ENCODE peak calls at places on chromosomes 4 and X, in nine cellular contexts. G is amniotic epithelial cell; C is hippocampal formation; R is CD8-positive, alpha-beta memory T cell; S is astrocyte of the spinal cord; A is GM12891; B is NCI-H1417; U is AG08396; K is activated CD4-positive, alpha-beta T cell treated with anti-CD3 and anti-CD28 coated beads, Interleukin-2, amount 50 U/mL, for 1 hour. V is an unnamed sample.
A peak's percentile ranks its signal among the peaks of the same experiment; 100 is the strongest.

GRCh38 chrX:149830192-149830873 is 48.6 kb downstream of the MAGEA9 start:
- DNase-seq in G (peak; percentile 10), C (peak; percentile 1), R (peak; percentile 23), S (peak; percentile 55), A (no peak), B (no peak), U (peak; percentile 13), K (peak; percentile 6), V (peak; percentile 0)

GRCh38 chr4:138925495-138925894 is 90.1 kb upstream of the NOCT start:
- DNase-seq in G (no peak), C (no peak), R (no peak), S (no peak), A (no peak), B (no peak), U (peak; percentile 17), K (no peak), V (no peak)

GRCh38 chrX:72305286-72306084 is at the start of gene CITED1:
- DNase-seq in G (no peak), C (peak; percentile 4), R (no peak), S (no peak), A (no peak), B (no peak), U (no peak), K (no peak), V (peak; percentile 13)

GRCh38 chrX:65781845-65782244 is 114.4 kb downstream of the MSN start:
- DNase-seq in G (no peak), C (no peak), R (no peak), S (no peak), A (no peak), B (no peak), U (no peak), K (no peak), V (no peak)

GRCh38 chrX:11702420-11702819 is 36.7 kb upstream of the ARHGAP6 start:
- DNase-seq in G (no peak), C (no peak), R (no peak), S (no peak), A (no peak), B (no peak), U (no peak), K (no peak), V (no peak)

GRCh38 chrX:30674799-30675198 is 21.6 kb downstream of the GK start:
- DNase-seq in G (no peak), C (no peak), R (no peak), S (no peak), A (no peak), B (no peak), U (no peak), K (no peak), V (no peak)

GRCh38 chr4:147019061-147019460 is 73.4 kb upstream of the TTC29 start:
- DNase-seq in G (peak; percentile 67), C (peak; percentile 49), R (peak; percentile 31), S (peak; percentile 60), A (no peak), B (peak; percentile 56), U (peak; percentile 65), K (peak; percentile 44), V (peak; percentile 29)

GRCh38 chr4:75715105-75715799 is 9.1 kb upstream of the USO1 start:
- DNase-seq in G (peak; percentile 47), C (no peak), R (no peak), S (peak; percentile 43), A (no peak), B (no peak), U (peak; percentile 28), K (no peak), V (no peak)

GRCh38 chrX:42748067-42748850 is 29.7 kb downstream of the PPP1R2C start:
- DNase-seq in G (peak; percentile 47), C (no peak), R (no peak), S (peak; percentile 38), A (no peak), B (no peak), U (peak; percentile 20), K (no peak), V (no peak)

GRCh38 chrX:46686003-46686645 is 72.8 kb downstream of the SLC9A7 start:
- DNase-seq in G (peak; percentile 22), C (peak; percentile 0), R (peak; percentile 20), S (peak; percentile 19), A (no peak), B (no peak), U (peak; percentile 37), K (peak; percentile 10), V (peak; percentile 8)

GRCh38 chr4:110278127-110278526 is 79.7 kb upstream of the ELOVL6 start:
- DNase-seq in G (no peak), C (no peak), R (no peak), S (no peak), A (no peak), B (no peak), U (no peak), K (no peak), V (no peak)

GRCh38 chr4:20408596-20408995 is 156.9 kb downstream of the SLIT2 start:
- DNase-seq in G (peak; percentile 52), C (no peak), R (no peak), S (peak; percentile 36), A (no peak), B (no peak), U (peak; percentile 40), K (no peak), V (no peak)

GRCh38 chrX:32443841-32444240 is 767.5 kb downstream of the DMD start:
- DNase-seq in G (no peak), C (no peak), R (no peak), S (no peak), A (no peak), B (no peak), U (no peak), K (no peak), V (no peak)

GRCh38 chrX:31546130-31546529 is 474.3 kb upstream of the FTHL17 start:
- DNase-seq in G (peak; percentile 75), C (no peak), R (no peak), S (peak; percentile 79), A (no peak), B (no peak), U (peak; percentile 32), K (no peak), V (no peak)

GRCh38 chr4:89245459-89245858 is 62.1 kb downstream of the GPRIN3 start:
- DNase-seq in G (no peak), C (no peak), R (no peak), S (no peak), A (no peak), B (peak; percentile 10), U (no peak), K (no peak), V (peak; percentile 89)